ENCODE peak calls at places on chromosomes 11 and 22, in seven cellular contexts. F is ureter; W is GM10248; P is stimulated activated CD4-positive, alpha-beta T cell treated with anti-CD3 and anti-CD28 coated beads, Interleukin-12 subunit alpha, Interleukin-12 subunit beta, amount 100 ng/mL, for 24 hours; A is lower lobe of right lung; O is stimulated activated CD8-positive, alpha-beta memory T cell treated with anti-CD3 and anti-CD28 coated beads, Interleukin-4, amount 100 ng/mL, for 48 hours; E is activated CD4-positive, alpha-beta T cell treated with anti-CD3 and anti-CD28 coated beads, Interleukin-2, amount 50 U/mL, for 24 hours. B is an unnamed sample.

GRCh38 chr11:63501236-63501635 is 4.6 kb upstream of the LGALS12 start:
- DNase-seq in E (no peak), P (no peak), W (no peak), A (no peak), F (no peak), O (no peak), B (no peak)

GRCh38 chr11:36431429-36432092 is 78.5 kb downstream of the TRAF6 start:
- DNase-seq in A (no peak), O (peak), E (no peak), F (peak), W (no peak), P (no peak), B (no peak)

GRCh38 chr22:41598081-41598480 is 8.4 kb upstream of the PMM1 start:
- DNase-seq in W (no peak), O (no peak), E (no peak), A (no peak), F (no peak), P (no peak), B (no peak)

GRCh38 chr11:133619973-133620372 is 87.7 kb upstream of the OPCML start:
- DNase-seq in W (no peak), P (no peak), F (no peak), O (no peak), E (no peak), A (no peak), B (no peak)

GRCh38 chr11:92453055-92453454 is 228.4 kb downstream of the FAT3 start:
- DNase-seq in W (no peak), F (no peak), A (no peak), P (no peak), E (no peak), O (no peak), B (no peak)

GRCh38 chr11:75244052-75244814 is 3.7 kb downstream of the TPBGL start:
- DNase-seq in W (no peak), A (no peak), F (no peak), P (no peak), O (no peak), E (no peak), B (no peak)

GRCh38 chr22:39547587-39547947 is 15.0 kb upstream of the RPS19BP1 start:
- DNase-seq in W (no peak), E (no peak), F (no peak), O (no peak), P (no peak), A (no peak), B (no peak)

GRCh38 chr11:45786272-45786671 is 18.7 kb upstream of the SLC35C1 start:
- DNase-seq in W (no peak), A (no peak), F (no peak), O (no peak), E (no peak), P (no peak), B (no peak)

B was measured in activated naive CD4-positive, alpha-beta T cell.